ENCODE peak calls at places on chromosomes 16 and 17, in seven cellular contexts. One of them, this sample, is unnamed.

GRCh38 chr17:41065829-41066624 is at the start of gene KRTAP2-4:
- DNase-seq in uterus: no peak
- DNase-seq in fibroblast of the aortic adventitia: peak; percentile 87
- DNase-seq in NCI-H2081: no peak
- DNase-seq in left colon: no peak
- DNase-seq in neural progenitor cell: no peak
- DNase-seq in brain microvascular endothelial cell: peak; percentile 94
- DNase-seq in this sample: no peak

GRCh38 chr16:71675380-71675779 is 49.1 kb downstream of the PHLPP2 start:
- DNase-seq in uterus: no peak
- DNase-seq in fibroblast of the aortic adventitia: no peak
- DNase-seq in NCI-H2081: no peak
- DNase-seq in left colon: no peak
- DNase-seq in neural progenitor cell: no peak
- DNase-seq in brain microvascular endothelial cell: no peak
- DNase-seq in this sample: no peak

GRCh38 chr17:38598536-38598935 is 7.2 kb downstream of the SRCIN1 start:
- DNase-seq in uterus: no peak
- DNase-seq in fibroblast of the aortic adventitia: peak; percentile 56
- DNase-seq in NCI-H2081: peak; percentile 93
- DNase-seq in left colon: peak; percentile 59
- DNase-seq in neural progenitor cell: peak; percentile 95
- DNase-seq in brain microvascular endothelial cell: peak; percentile 61
- DNase-seq in this sample: peak; percentile 86

GRCh38 chr17:27756467-27757371 is 43.6 kb downstream of the NOS2 start:
- DNase-seq in uterus: peak; percentile 39
- DNase-seq in fibroblast of the aortic adventitia: peak; percentile 64
- DNase-seq in NCI-H2081: no peak
- DNase-seq in left colon: peak; percentile 66
- DNase-seq in neural progenitor cell: peak; percentile 64
- DNase-seq in brain microvascular endothelial cell: peak; percentile 53
- DNase-seq in this sample: peak; percentile 56

GRCh38 chr17:32461853-32462617 is 17.7 kb downstream of the PSMD11 start:
- DNase-seq in uterus: no peak
- DNase-seq in fibroblast of the aortic adventitia: peak; percentile 63
- DNase-seq in NCI-H2081: peak; percentile 47
- DNase-seq in left colon: peak; percentile 72
- DNase-seq in neural progenitor cell: peak; percentile 73
- DNase-seq in brain microvascular endothelial cell: peak; percentile 62
- DNase-seq in this sample: peak; percentile 37

GRCh38 chr16:53064179-53064578 is 9.4 kb downstream of the CHD9 start:
- DNase-seq in uterus: no peak
- DNase-seq in fibroblast of the aortic adventitia: no peak
- DNase-seq in NCI-H2081: no peak
- DNase-seq in left colon: no peak
- DNase-seq in neural progenitor cell: no peak
- DNase-seq in brain microvascular endothelial cell: no peak
- DNase-seq in this sample: no peak

GRCh38 chr17:72456026-72456569 is 335.3 kb downstream of the SOX9 start:
- DNase-seq in uterus: no peak
- DNase-seq in fibroblast of the aortic adventitia: peak; percentile 59
- DNase-seq in NCI-H2081: no peak
- DNase-seq in left colon: peak; percentile 55
- DNase-seq in neural progenitor cell: no peak
- DNase-seq in brain microvascular endothelial cell: peak; percentile 55
- DNase-seq in this sample: no peak

GRCh38 chr17:30556374-30557332 is 79.4 kb downstream of the GOSR1 start:
- DNase-seq in uterus: peak; percentile 6
- DNase-seq in fibroblast of the aortic adventitia: no peak
- DNase-seq in NCI-H2081: no peak
- DNase-seq in left colon: no peak
- DNase-seq in neural progenitor cell: no peak
- DNase-seq in brain microvascular endothelial cell: no peak
- DNase-seq in this sample: no peak

GRCh38 chr17:80831481-80831880 is 160.2 kb upstream of the CHMP6 start:
- DNase-seq in uterus: no peak
- DNase-seq in fibroblast of the aortic adventitia: no peak
- DNase-seq in NCI-H2081: no peak
- DNase-seq in left colon: no peak
- DNase-seq in neural progenitor cell: no peak
- DNase-seq in brain microvascular endothelial cell: no peak
- DNase-seq in this sample: no peak

GRCh38 chr16:51624083-51624775 is 473.2 kb upstream of the SALL1 start:
- DNase-seq in uterus: no peak
- DNase-seq in fibroblast of the aortic adventitia: no peak
- DNase-seq in NCI-H2081: no peak
- DNase-seq in left colon: no peak
- DNase-seq in neural progenitor cell: no peak
- DNase-seq in brain microvascular endothelial cell: no peak
- DNase-seq in this sample: no peak

GRCh38 chr17:34886831-34887230 is 74.4 kb downstream of the CCT6B start:
- DNase-seq in uterus: no peak
- DNase-seq in fibroblast of the aortic adventitia: no peak
- DNase-seq in NCI-H2081: no peak
- DNase-seq in left colon: no peak
- DNase-seq in neural progenitor cell: no peak
- DNase-seq in brain microvascular endothelial cell: no peak
- DNase-seq in this sample: no peak

GRCh38 chr16:7140899-7141298 is 191.7 kb upstream of the RBFOX1 start:
- DNase-seq in uterus: no peak
- DNase-seq in fibroblast of the aortic adventitia: no peak
- DNase-seq in NCI-H2081: no peak
- DNase-seq in left colon: no peak
- DNase-seq in neural progenitor cell: no peak
- DNase-seq in brain microvascular endothelial cell: no peak
- DNase-seq in this sample: no peak

GRCh38 chr17:10127819-10128375 is 70.5 kb downstream of the GAS7 start:
- DNase-seq in uterus: peak; percentile 92
- DNase-seq in fibroblast of the aortic adventitia: peak; percentile 96
- DNase-seq in NCI-H2081: no peak
- DNase-seq in left colon: peak; percentile 58
- DNase-seq in neural progenitor cell: peak; percentile 73
- DNase-seq in brain microvascular endothelial cell: peak; percentile 45
- DNase-seq in this sample: peak; percentile 62

GRCh38 chr16:56847173-56847948 is 17.6 kb upstream of the SLC12A3 start:
- DNase-seq in uterus: peak; percentile 33
- DNase-seq in fibroblast of the aortic adventitia: no peak
- DNase-seq in NCI-H2081: no peak
- DNase-seq in left colon: no peak
- DNase-seq in neural progenitor cell: no peak
- DNase-seq in brain microvascular endothelial cell: no peak
- DNase-seq in this sample: no peak

GRCh38 chr16:87384162-87384999 is 805 bp upstream of the FBXO31 start:
- DNase-seq in uterus: no peak
- DNase-seq in fibroblast of the aortic adventitia: no peak
- DNase-seq in NCI-H2081: peak; percentile 52
- DNase-seq in left colon: peak; percentile 70
- DNase-seq in neural progenitor cell: no peak
- DNase-seq in brain microvascular endothelial cell: no peak
- DNase-seq in this sample: peak; percentile 89

GRCh38 chr16:88886311-88886914 is 20.0 kb upstream of the PABPN1L start:
- DNase-seq in uterus: no peak
- DNase-seq in fibroblast of the aortic adventitia: no peak
- DNase-seq in NCI-H2081: no peak
- DNase-seq in left colon: no peak
- DNase-seq in neural progenitor cell: no peak
- DNase-seq in brain microvascular endothelial cell: no peak
- DNase-seq in this sample: no peak

GRCh38 chr17:2302740-2303277 is 776 bp downstream of the SMG6 start:
- DNase-seq in uterus: no peak
- DNase-seq in fibroblast of the aortic adventitia: no peak
- DNase-seq in NCI-H2081: no peak
- DNase-seq in left colon: peak; percentile 17
- DNase-seq in neural progenitor cell: peak; percentile 40
- DNase-seq in brain microvascular endothelial cell: no peak
- DNase-seq in this sample: no peak

GRCh38 chr17:47317119-47317518 is 6.6 kb upstream of the EFCAB13 start:
- DNase-seq in uterus: no peak
- DNase-seq in fibroblast of the aortic adventitia: peak; percentile 96
- DNase-seq in NCI-H2081: no peak
- DNase-seq in left colon: no peak
- DNase-seq in neural progenitor cell: no peak
- DNase-seq in brain microvascular endothelial cell: no peak
- DNase-seq in this sample: no peak

GRCh38 chr17:14068542-14069250 is 608 bp upstream of the COX10 start:
- DNase-seq in uterus: no peak
- DNase-seq in fibroblast of the aortic adventitia: no peak
- DNase-seq in NCI-H2081: no peak
- DNase-seq in left colon: no peak
- DNase-seq in neural progenitor cell: no peak
- DNase-seq in brain microvascular endothelial cell: no peak
- DNase-seq in this sample: no peak

GRCh38 chr17:50627782-50628601 is 6.7 kb upstream of the ABCC3 start:
- DNase-seq in uterus: no peak
- DNase-seq in fibroblast of the aortic adventitia: no peak
- DNase-seq in NCI-H2081: peak; percentile 39
- DNase-seq in left colon: peak; percentile 73
- DNase-seq in neural progenitor cell: peak; percentile 66
- DNase-seq in brain microvascular endothelial cell: no peak
- DNase-seq in this sample: peak; percentile 41

GRCh38 chr17:76153640-76154039 is 12.6 kb upstream of the FOXJ1 start:
- DNase-seq in uterus: no peak
- DNase-seq in fibroblast of the aortic adventitia: peak; percentile 54
- DNase-seq in NCI-H2081: no peak
- DNase-seq in left colon: no peak
- DNase-seq in neural progenitor cell: peak; percentile 57
- DNase-seq in brain microvascular endothelial cell: peak; percentile 27
- DNase-seq in this sample: no peak